ENCODE peak calls at places on chromosome 3, in nine cellular contexts. Z is fibroblast of lung; I is stomach; V is fibroblast of villous mesenchyme; P is endodermal cell; C is heart left ventricle; K is CD4-positive, alpha-beta T cell; F is AG09319; R is WTC11. W is an unnamed sample.

GRCh38 chr3:194275721-194276120 is 75.4 kb downstream of the CPN2 start:
- DNase-seq in Z (no peak), I (no peak), V (no peak), P (peak), C (peak), K (no peak), F (no peak), R (peak), W (no peak)

GRCh38 chr3:170079466-170080165 is 41.8 kb downstream of the GPR160 start:
- DNase-seq in Z (no peak), I (no peak), V (peak), P (no peak), C (no peak), K (no peak), F (peak), R (no peak), W (no peak)

GRCh38 chr3:159941043-159941994 is 47.3 kb upstream of the IL12A start:
- DNase-seq in Z (peak), I (no peak), V (no peak), P (no peak), C (no peak), K (no peak), F (no peak), R (no peak), W (no peak)

GRCh38 chr3:69838217-69838616 is 99.0 kb downstream of the MITF start:
- DNase-seq in Z (peak), I (no peak), V (peak), P (no peak), C (no peak), K (no peak), F (peak), R (no peak), W (no peak)

GRCh38 chr3:128521715-128522114 is 28.7 kb upstream of the GATA2 start:
- DNase-seq in Z (no peak), I (no peak), V (no peak), P (no peak), C (no peak), K (no peak), F (no peak), R (no peak), W (no peak)

GRCh38 chr3:71185733-71186455 is 397.6 kb downstream of the FOXP1 start:
- DNase-seq in Z (peak), I (no peak), V (peak), P (no peak), C (no peak), K (no peak), F (no peak), R (no peak), W (no peak)

GRCh38 chr3:117400303-117400702 is 690.7 kb downstream of the TUSC7 start:
- DNase-seq in Z (peak), I (no peak), V (no peak), P (no peak), C (no peak), K (no peak), F (no peak), R (no peak), W (no peak)

GRCh38 chr3:61725851-61726333 is 164.5 kb downstream of the PTPRG start:
- DNase-seq in Z (peak), I (no peak), V (peak), P (peak), C (no peak), K (no peak), F (no peak), R (no peak), W (no peak)

GRCh38 chr3:1501396-1501795 is 408.6 kb downstream of the CNTN6 start:
- DNase-seq in Z (no peak), I (no peak), V (no peak), P (no peak), C (no peak), K (no peak), F (no peak), R (no peak), W (no peak)

GRCh38 chr3:30948436-30948835 is 54.0 kb upstream of the GADL1 start:
- DNase-seq in Z (no peak), I (no peak), V (no peak), P (no peak), C (no peak), K (no peak), F (no peak), R (no peak), W (no peak)

GRCh38 chr3:180983136-180983535 is 6.4 kb downstream of the DNAJC19 start:
- DNase-seq in Z (no peak), I (no peak), V (no peak), P (no peak), C (no peak), K (no peak), F (no peak), R (no peak), W (no peak)

GRCh38 chr3:7015683-7016440 is 154.9 kb downstream of the GRM7 start:
- DNase-seq in Z (peak), I (no peak), V (no peak), P (no peak), C (no peak), K (no peak), F (no peak), R (no peak), W (no peak)

GRCh38 chr3:117865338-117865737 is 1155.8 kb downstream of the TUSC7 start:
- DNase-seq in Z (no peak), I (no peak), V (no peak), P (no peak), C (no peak), K (no peak), F (no peak), R (no peak), W (no peak)

GRCh38 chr3:157755254-157755653 is 252.0 kb upstream of the VEPH1 start:
- DNase-seq in Z (no peak), I (no peak), V (no peak), P (peak), C (no peak), K (no peak), F (no peak), R (no peak), W (no peak)

GRCh38 chr3:132870596-132870995 is 148.4 kb upstream of the NPHP3 start:
- DNase-seq in Z (no peak), I (no peak), V (no peak), P (no peak), C (no peak), K (no peak), F (no peak), R (no peak), W (no peak)

GRCh38 chr3:9214599-9214998 is 34.8 kb downstream of the SRGAP3 start:
- DNase-seq in Z (peak), I (no peak), V (peak), P (no peak), C (no peak), K (no peak), F (peak), R (no peak), W (no peak)

GRCh38 chr3:113532698-113533533 is 561 bp downstream of the SIDT1 start:
- DNase-seq in Z (peak), I (peak), V (no peak), P (peak), C (no peak), K (peak), F (no peak), R (peak), W (peak)

GRCh38 chr3:168183774-168184173 is 88.0 kb upstream of the GOLIM4 start:
- DNase-seq in Z (no peak), I (no peak), V (no peak), P (no peak), C (no peak), K (no peak), F (no peak), R (no peak), W (no peak)

GRCh38 chr3:48404440-48405342 is 25.2 kb downstream of the PLXNB1 start:
- DNase-seq in Z (no peak), I (peak), V (no peak), P (no peak), C (peak), K (no peak), F (no peak), R (no peak), W (peak)

GRCh38 chr3:132543016-132543739 is 53.9 kb upstream of the ACKR4 start:
- DNase-seq in Z (peak), I (no peak), V (peak), P (no peak), C (no peak), K (no peak), F (peak), R (no peak), W (no peak)

GRCh38 chr3:13544293-13544831 is 4.6 kb upstream of the FBLN2 start:
- DNase-seq in Z (peak), I (no peak), V (peak), P (no peak), C (no peak), K (peak), F (peak), R (no peak), W (no peak)

GRCh38 chr3:185807455-185808068 is 17.3 kb downstream of the IGF2BP2 start:
- DNase-seq in Z (peak), I (no peak), V (no peak), P (peak), C (no peak), K (no peak), F (no peak), R (no peak), W (no peak)

GRCh38 chr3:155382396-155383042 is 89.0 kb upstream of the STRIT1 start:
- DNase-seq in Z (peak), I (peak), V (peak), P (peak), C (peak), K (no peak), F (peak), R (peak), W (peak)

GRCh38 chr3:130276203-130276803 is 69.2 kb upstream of the COL6A5 start:
- DNase-seq in Z (peak), I (no peak), V (peak), P (peak), C (no peak), K (no peak), F (peak), R (no peak), W (peak)

GRCh38 chr3:122982202-122983185 is 45.1 kb downstream of the SEMA5B start:
- DNase-seq in Z (no peak), I (no peak), V (no peak), P (peak), C (peak), K (no peak), F (no peak), R (peak), W (no peak)

GRCh38 chr3:58679451-58679850 is 12.9 kb upstream of the FAM3D start:
- DNase-seq in Z (no peak), I (no peak), V (no peak), P (no peak), C (no peak), K (no peak), F (peak), R (no peak), W (no peak)

GRCh38 chr3:40992023-40992422 is 207.3 kb upstream of the CTNNB1 start:
- DNase-seq in Z (no peak), I (no peak), V (no peak), P (no peak), C (no peak), K (no peak), F (no peak), R (no peak), W (no peak)

GRCh38 chr3:16148783-16149182 is 25.7 kb upstream of the GALNT15 start:
- DNase-seq in Z (peak), I (peak), V (peak), P (no peak), C (peak), K (no peak), F (peak), R (no peak), W (no peak)

GRCh38 chr3:10352146-10352911 is 31.4 kb upstream of the SEC13 start:
- DNase-seq in Z (peak), I (no peak), V (peak), P (peak), C (no peak), K (no peak), F (no peak), R (no peak), W (no peak)

GRCh38 chr3:141262306-141262705 is 30.7 kb downstream of the PXYLP1 start:
- DNase-seq in Z (peak), I (no peak), V (peak), P (no peak), C (no peak), K (no peak), F (no peak), R (no peak), W (no peak)

GRCh38 chr3:18232317-18232716 is 192.8 kb downstream of the SATB1 start:
- DNase-seq in Z (no peak), I (no peak), V (no peak), P (no peak), C (no peak), K (no peak), F (no peak), R (no peak), W (no peak)

GRCh38 chr3:173599673-173600072 is 202.1 kb downstream of the NLGN1 start:
- DNase-seq in Z (peak), I (no peak), V (no peak), P (no peak), C (no peak), K (no peak), F (no peak), R (no peak), W (no peak)

GRCh38 chr3:196219194-196219969 is 3.0 kb downstream of the SLC51A start:
- DNase-seq in Z (peak), I (no peak), V (peak), P (peak), C (peak), K (peak), F (peak), R (no peak), W (peak)

GRCh38 chr3:69441028-69441427 is 55.1 kb upstream of the FRMD4B start:
- DNase-seq in Z (no peak), I (no peak), V (no peak), P (no peak), C (no peak), K (no peak), F (no peak), R (no peak), W (no peak)

GRCh38 chr3:184811034-184811433 is 932 bp upstream of the VPS8 start:
- DNase-seq in Z (no peak), I (no peak), V (no peak), P (no peak), C (no peak), K (no peak), F (no peak), R (no peak), W (no peak)

GRCh38 chr3:50738252-50738598 is 63.5 kb downstream of the DOCK3 start:
- DNase-seq in Z (no peak), I (no peak), V (no peak), P (no peak), C (no peak), K (no peak), F (no peak), R (no peak), W (no peak)

GRCh38 chr3:30188713-30189112 is 417.7 kb upstream of the TGFBR2 start:
- DNase-seq in Z (peak), I (no peak), V (peak), P (no peak), C (peak), K (no peak), F (no peak), R (no peak), W (no peak)

GRCh38 chr3:136861890-136862610 is at the start of gene NCK1:
- DNase-seq in Z (peak), I (peak), V (peak), P (peak), C (peak), K (peak), F (peak), R (peak), W (peak)
- TF ChIP-seq CTCF in Z (no peak), I (no peak), V (no peak), P (peak), C (no peak), K (no peak), F (no peak), R (no peak), W (peak)

GRCh38 chr3:66037330-66037985 is 1.3 kb downstream of the MAGI1 start:
- DNase-seq in Z (peak), I (peak), V (peak), P (peak), C (peak), K (no peak), F (no peak), R (peak), W (peak)

GRCh38 chr3:66038384-66038725 is 363 bp downstream of the MAGI1 start:
- DNase-seq in Z (no peak), I (no peak), V (no peak), P (no peak), C (no peak), K (no peak), F (no peak), R (no peak), W (peak)

GRCh38 chr3:66038726-66039589 is at the start of gene MAGI1:
- DNase-seq in Z (peak), I (peak), V (peak), P (peak), C (peak), K (no peak), F (peak), R (peak), W (peak)

GRCh38 chr3:66036586-66037061 is 2.1 kb downstream of the MAGI1 start:
- DNase-seq in Z (peak), I (peak), V (peak), P (peak), C (no peak), K (no peak), F (no peak), R (peak), W (no peak)

DNA sequence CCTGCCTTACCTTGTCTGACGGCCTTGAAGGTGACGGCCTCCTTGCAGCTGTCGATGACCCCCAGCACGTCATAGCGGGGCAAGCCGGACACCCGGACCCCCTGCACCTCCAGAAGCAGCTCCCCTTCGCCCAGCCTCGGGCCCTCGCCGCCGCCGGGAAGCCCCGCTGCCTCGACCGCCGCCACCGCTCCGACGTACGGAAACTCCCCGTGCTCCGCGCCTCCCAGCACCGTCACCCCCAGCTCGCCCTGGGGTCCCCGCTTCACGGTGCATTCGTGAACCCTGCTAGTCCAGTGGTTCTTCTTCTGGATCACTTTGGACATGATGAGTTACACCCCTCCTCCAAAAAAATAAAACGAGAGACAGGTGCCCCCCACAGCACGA is 740 bp downstream of the MAGI1 start:
- DNase-seq in Z (peak), I (no peak), V (no peak), P (peak), C (peak), K (no peak), F (no peak), R (peak), W (peak)
- TF ChIP-seq CTCF in Z (no peak), I (no peak), V (no peak), P (no peak), C (no peak), K (no peak), F (no peak), R (no peak), W (no peak)

GRCh38 chr3:106862067-106862466 is 515.2 kb upstream of the CCDC54 start:
- DNase-seq in Z (peak), I (no peak), V (peak), P (no peak), C (no peak), K (no peak), F (no peak), R (no peak), W (no peak)
- TF ChIP-seq CTCF in Z (peak), I (no peak), V (peak), P (no peak), C (no peak), K (no peak), F (peak), R (no peak), W (no peak)

GRCh38 chr3:53803816-53804545 is 42.2 kb downstream of the CHDH start:
- DNase-seq in Z (peak), I (no peak), V (no peak), P (peak), C (no peak), K (no peak), F (no peak), R (no peak), W (no peak)
- TF ChIP-seq CTCF in Z (no peak), I (no peak), V (no peak), P (no peak), C (no peak), K (no peak), F (no peak), R (no peak), W (no peak)